ENCODE peak calls at places on chromosomes 6 and 20, in nine cellular contexts. N is substantia nigra, V is left cardiac atrium, F is amniotic epithelial cell, J is iris pigment epithelial cell, R is choroid plexus epithelial cell, M is astrocyte of the spinal cord, E is T-helper 17 cell, B is AG09309. O is an unnamed sample.

GRCh38 chr20:50533061-50533460 is 22.9 kb downstream of the PTPN1 start:
- DNase-seq in V (no peak), J (peak), F (peak), R (peak), E (no peak), B (no peak), N (no peak), M (no peak), O (no peak)

GRCh38 chr6:162056745-162057144 is 670.8 kb downstream of the PRKN start:
- DNase-seq in B (no peak), J (peak), E (no peak), M (peak), V (peak), N (no peak), R (peak), F (no peak), O (no peak)

GRCh38 chr6:43768506-43768860 is 1.5 kb upstream of the VEGFA start:
- DNase-seq in M (no peak), V (peak), F (no peak), B (no peak), J (no peak), R (no peak), N (no peak), E (no peak), O (peak)

GRCh38 chr6:45586216-45587171 is 208.8 kb upstream of the SUPT3H start:
- DNase-seq in J (no peak), N (no peak), R (no peak), F (no peak), V (no peak), M (no peak), B (no peak), E (peak), O (no peak)

GRCh38 chr20:1721687-1722512 is 64.3 kb upstream of the SIRPG start:
- DNase-seq in V (no peak), M (no peak), N (no peak), R (no peak), E (no peak), J (no peak), B (no peak), F (no peak), O (no peak)

GRCh38 chr6:105869835-105870506 is 216.2 kb upstream of the PRDM1 start:
- DNase-seq in J (no peak), N (no peak), R (no peak), M (no peak), B (no peak), F (no peak), E (no peak), V (no peak), O (no peak)

GRCh38 chr6:116922853-116923548 is 46.0 kb downstream of the RFX6 start:
- DNase-seq in B (no peak), E (no peak), J (no peak), N (no peak), V (no peak), F (no peak), M (no peak), R (no peak), O (no peak)

GRCh38 chr6:149221774-149222070 is 95.8 kb upstream of the TAB2 start:
- DNase-seq in E (no peak), B (peak), R (peak), F (peak), N (no peak), J (peak), V (no peak), M (peak), O (no peak)

GRCh38 chr6:169624785-169625184 is 77.0 kb downstream of the WDR27 start:
- DNase-seq in N (no peak), E (no peak), M (no peak), R (no peak), B (no peak), V (no peak), J (no peak), F (no peak), O (no peak)

GRCh38 chr6:131175559-131175958 is 40.3 kb downstream of the AKAP7 start:
- DNase-seq in N (no peak), V (no peak), E (no peak), J (peak), M (no peak), F (no peak), R (peak), B (no peak), O (no peak)

GRCh38 chr6:3280091-3280490 is 21.3 kb downstream of the PSMG4 start:
- DNase-seq in J (no peak), V (no peak), N (no peak), R (no peak), B (no peak), M (no peak), E (no peak), F (no peak), O (peak)

GRCh38 chr6:42979523-42980177 is 669 bp upstream of the PEX6 start:
- DNase-seq in V (no peak), N (no peak), B (no peak), R (no peak), M (peak), F (peak), J (no peak), E (no peak), O (no peak)

GRCh38 chr6:167825759-167826229 is 917 bp upstream of the AFDN start:
- DNase-seq in M (no peak), E (peak), F (peak), R (peak), B (no peak), J (peak), V (peak), N (no peak), O (peak)

GRCh38 chr6:155297669-155298068 is 16.6 kb downstream of the TFB1M start:
- DNase-seq in J (no peak), F (no peak), B (no peak), V (no peak), M (no peak), E (no peak), R (no peak), N (no peak), O (no peak)

GRCh38 chr6:37856285-37856684 is 36.8 kb downstream of the ZFAND3 start:
- DNase-seq in E (no peak), B (no peak), M (no peak), V (no peak), N (no peak), R (no peak), J (no peak), F (no peak), O (no peak)

GRCh38 chr6:145887969-145888368 is 73.4 kb upstream of the FBXO30 start:
- DNase-seq in V (peak), J (peak), M (peak), N (no peak), B (no peak), E (no peak), R (peak), F (peak), O (no peak)

GRCh38 chr6:25130518-25130917 is 148.7 kb upstream of the CARMIL1 start:
- DNase-seq in J (no peak), F (no peak), R (peak), E (no peak), B (no peak), M (no peak), V (no peak), N (no peak), O (no peak)

GRCh38 chr6:152271681-152272464 is 365.3 kb downstream of the SYNE1 start:
- DNase-seq in V (peak), M (peak), R (peak), B (peak), J (peak), F (peak), N (no peak), E (no peak), O (no peak)

GRCh38 chr6:73231986-73232391 is 6.7 kb upstream of the KHDC1L start:
- DNase-seq in R (no peak), E (no peak), J (no peak), B (no peak), M (no peak), N (no peak), V (no peak), F (no peak), O (no peak)

GRCh38 chr6:52491203-52492069 is 71.3 kb downstream of the EFHC1 start:
- DNase-seq in E (no peak), M (no peak), V (no peak), R (peak), F (no peak), B (no peak), J (peak), N (no peak), O (no peak)

GRCh38 chr6:28789553-28790083 is 134.2 kb downstream of the TRIM27 start:
- DNase-seq in E (no peak), V (no peak), J (peak), N (no peak), M (peak), R (peak), F (peak), B (no peak), O (no peak)

GRCh38 chr6:10824819-10825218 is 13.5 kb downstream of the MAK start:
- DNase-seq in F (no peak), M (no peak), J (no peak), N (no peak), E (no peak), R (no peak), V (no peak), B (no peak), O (no peak)

O was measured in aorta.